ENCODE peak calls at places on chromosomes 5 and 9, in seven cellular contexts. One of them, this sample, is unnamed.

GRCh38 chr9:22037954-22038690 is 29.0 kb upstream of the CDKN2B start:
- DNase-seq in fibroblast of pulmonary artery: peak
- DNase-seq in neural progenitor cell: no peak
- DNase-seq in AG09309: no peak
- DNase-seq in adrenal gland: no peak
- DNase-seq in mucosa of descending colon: no peak
- DNase-seq in WERI-Rb-1: no peak
- DNase-seq in this sample: no peak

GRCh38 chr5:25006734-25007133 is 362.0 kb upstream of the CDH10 start:
- DNase-seq in AG09309: no peak
- DNase-seq in fibroblast of pulmonary artery: peak
- DNase-seq in adrenal gland: no peak
- DNase-seq in neural progenitor cell: peak
- DNase-seq in mucosa of descending colon: no peak
- DNase-seq in WERI-Rb-1: peak
- DNase-seq in this sample: no peak

GRCh38 chr9:133943781-133944745 is 48.1 kb downstream of the VAV2 start:
- DNase-seq in fibroblast of pulmonary artery: no peak
- DNase-seq in mucosa of descending colon: no peak
- DNase-seq in adrenal gland: peak
- DNase-seq in neural progenitor cell: peak
- DNase-seq in WERI-Rb-1: peak
- DNase-seq in AG09309: no peak
- DNase-seq in this sample: no peak

GRCh38 chr9:29969408-29969807 is 2396.1 kb upstream of the C9orf72 start:
- DNase-seq in AG09309: no peak
- DNase-seq in neural progenitor cell: no peak
- DNase-seq in mucosa of descending colon: no peak
- DNase-seq in fibroblast of pulmonary artery: no peak
- DNase-seq in adrenal gland: no peak
- DNase-seq in WERI-Rb-1: no peak
- DNase-seq in this sample: no peak

GRCh38 chr9:35277171-35277520 is 115.3 kb downstream of the UNC13B start:
- DNase-seq in AG09309: no peak
- DNase-seq in fibroblast of pulmonary artery: peak
- DNase-seq in adrenal gland: no peak
- DNase-seq in WERI-Rb-1: no peak
- DNase-seq in mucosa of descending colon: no peak
- DNase-seq in neural progenitor cell: no peak
- DNase-seq in this sample: no peak

GRCh38 chr5:81097733-81098132 is 135.4 kb upstream of the CKMT2 start:
- DNase-seq in mucosa of descending colon: no peak
- DNase-seq in fibroblast of pulmonary artery: no peak
- DNase-seq in AG09309: peak
- DNase-seq in adrenal gland: no peak
- DNase-seq in neural progenitor cell: peak
- DNase-seq in WERI-Rb-1: no peak
- DNase-seq in this sample: peak

GRCh38 chr5:59317023-59317771 is 576.3 kb downstream of the PDE4D start:
- DNase-seq in WERI-Rb-1: no peak
- DNase-seq in neural progenitor cell: peak
- DNase-seq in fibroblast of pulmonary artery: peak
- DNase-seq in adrenal gland: no peak
- DNase-seq in mucosa of descending colon: peak
- DNase-seq in AG09309: peak
- DNase-seq in this sample: peak

GRCh38 chr9:70422371-70423043 is 8.1 kb upstream of the KLF9 start:
- DNase-seq in fibroblast of pulmonary artery: no peak
- DNase-seq in mucosa of descending colon: no peak
- DNase-seq in neural progenitor cell: no peak
- DNase-seq in WERI-Rb-1: peak
- DNase-seq in adrenal gland: no peak
- DNase-seq in AG09309: no peak
- DNase-seq in this sample: no peak

GRCh38 chr9:91117959-91118651 is 243.6 kb downstream of the AUH start:
- DNase-seq in mucosa of descending colon: peak
- DNase-seq in fibroblast of pulmonary artery: peak
- DNase-seq in neural progenitor cell: peak
- DNase-seq in AG09309: no peak
- DNase-seq in WERI-Rb-1: peak
- DNase-seq in adrenal gland: peak
- DNase-seq in this sample: peak

GRCh38 chr5:177389368-177390169 is 5.3 kb downstream of the SLC34A1 start:
- DNase-seq in mucosa of descending colon: peak
- DNase-seq in fibroblast of pulmonary artery: peak
- DNase-seq in adrenal gland: no peak
- DNase-seq in neural progenitor cell: no peak
- DNase-seq in AG09309: peak
- DNase-seq in WERI-Rb-1: no peak
- DNase-seq in this sample: peak

GRCh38 chr5:179294131-179294780 is 51.0 kb downstream of the ADAMTS2 start:
- DNase-seq in AG09309: no peak
- DNase-seq in mucosa of descending colon: no peak
- DNase-seq in adrenal gland: no peak
- DNase-seq in fibroblast of pulmonary artery: no peak
- DNase-seq in WERI-Rb-1: no peak
- DNase-seq in neural progenitor cell: no peak
- DNase-seq in this sample: no peak

GRCh38 chr9:98411981-98412561 is 156.6 kb upstream of the TBC1D2 start:
- DNase-seq in fibroblast of pulmonary artery: no peak
- DNase-seq in adrenal gland: no peak
- DNase-seq in neural progenitor cell: no peak
- DNase-seq in WERI-Rb-1: no peak
- DNase-seq in mucosa of descending colon: no peak
- DNase-seq in AG09309: no peak
- DNase-seq in this sample: no peak

GRCh38 chr5:97979740-97980139 is 793.7 kb upstream of the RGMB start:
- DNase-seq in AG09309: peak
- DNase-seq in mucosa of descending colon: no peak
- DNase-seq in fibroblast of pulmonary artery: peak
- DNase-seq in WERI-Rb-1: no peak
- DNase-seq in neural progenitor cell: no peak
- DNase-seq in adrenal gland: no peak
- DNase-seq in this sample: peak

GRCh38 chr5:132853790-132854189 is 12.5 kb downstream of the GDF9 start:
- DNase-seq in adrenal gland: no peak
- DNase-seq in WERI-Rb-1: no peak
- DNase-seq in fibroblast of pulmonary artery: no peak
- DNase-seq in neural progenitor cell: no peak
- DNase-seq in AG09309: no peak
- DNase-seq in mucosa of descending colon: no peak
- DNase-seq in this sample: no peak

GRCh38 chr9:99724640-99725039 is 97.0 kb upstream of the NR4A3 start:
- DNase-seq in AG09309: no peak
- DNase-seq in mucosa of descending colon: no peak
- DNase-seq in neural progenitor cell: no peak
- DNase-seq in adrenal gland: no peak
- DNase-seq in WERI-Rb-1: no peak
- DNase-seq in fibroblast of pulmonary artery: no peak
- DNase-seq in this sample: no peak

GRCh38 chr9:131992906-131993657 is 86.6 kb downstream of the MED27 start:
- DNase-seq in fibroblast of pulmonary artery: no peak
- DNase-seq in adrenal gland: no peak
- DNase-seq in WERI-Rb-1: no peak
- DNase-seq in mucosa of descending colon: no peak
- DNase-seq in AG09309: no peak
- DNase-seq in neural progenitor cell: peak
- DNase-seq in this sample: no peak

GRCh38 chr5:138702166-138702826 is 50.9 kb upstream of the CTNNA1 start:
- DNase-seq in adrenal gland: no peak
- DNase-seq in fibroblast of pulmonary artery: no peak
- DNase-seq in mucosa of descending colon: no peak
- DNase-seq in WERI-Rb-1: peak
- DNase-seq in neural progenitor cell: no peak
- DNase-seq in AG09309: no peak
- DNase-seq in this sample: no peak

GRCh38 chr5:42250-42649 is 49.7 kb upstream of the PLEKHG4B start:
- DNase-seq in AG09309: no peak
- DNase-seq in WERI-Rb-1: peak
- DNase-seq in fibroblast of pulmonary artery: peak
- DNase-seq in neural progenitor cell: peak
- DNase-seq in adrenal gland: no peak
- DNase-seq in mucosa of descending colon: no peak
- DNase-seq in this sample: no peak

GRCh38 chr9:123291736-123292135 is 23.4 kb upstream of the STRBP start:
- DNase-seq in WERI-Rb-1: no peak
- DNase-seq in fibroblast of pulmonary artery: no peak
- DNase-seq in neural progenitor cell: no peak
- DNase-seq in mucosa of descending colon: no peak
- DNase-seq in AG09309: no peak
- DNase-seq in adrenal gland: no peak
- DNase-seq in this sample: no peak

GRCh38 chr5:92991681-92992472 is 589.1 kb downstream of the NR2F1-AS1 start:
- DNase-seq in WERI-Rb-1: peak
- DNase-seq in neural progenitor cell: peak
- DNase-seq in adrenal gland: no peak
- DNase-seq in mucosa of descending colon: no peak
- DNase-seq in fibroblast of pulmonary artery: peak
- DNase-seq in AG09309: no peak
- DNase-seq in this sample: no peak

GRCh38 chr9:138052635-138053320 is 175.2 kb downstream of the CACNA1B start:
- DNase-seq in adrenal gland: no peak
- DNase-seq in AG09309: no peak
- DNase-seq in neural progenitor cell: peak
- DNase-seq in mucosa of descending colon: no peak
- DNase-seq in fibroblast of pulmonary artery: no peak
- DNase-seq in WERI-Rb-1: no peak
- DNase-seq in this sample: no peak

GRCh38 chr5:73768-74502 is 18.0 kb upstream of the PLEKHG4B start:
- DNase-seq in adrenal gland: no peak
- DNase-seq in WERI-Rb-1: no peak
- DNase-seq in fibroblast of pulmonary artery: no peak
- DNase-seq in neural progenitor cell: no peak
- DNase-seq in AG09309: no peak
- DNase-seq in mucosa of descending colon: no peak
- DNase-seq in this sample: no peak

GRCh38 chr5:10987881-10988504 is 227.0 kb upstream of the DAP start:
- DNase-seq in AG09309: no peak
- DNase-seq in mucosa of descending colon: peak
- DNase-seq in WERI-Rb-1: peak
- DNase-seq in fibroblast of pulmonary artery: peak
- DNase-seq in adrenal gland: peak
- DNase-seq in neural progenitor cell: peak
- DNase-seq in this sample: no peak
- TF ChIP-seq CTCF in AG09309: peak
- TF ChIP-seq CTCF in mucosa of descending colon: peak
- TF ChIP-seq CTCF in WERI-Rb-1: peak
- TF ChIP-seq CTCF in fibroblast of pulmonary artery: peak
- TF ChIP-seq CTCF in adrenal gland: peak
- TF ChIP-seq CTCF in neural progenitor cell: peak
- TF ChIP-seq CTCF in this sample: peak

GRCh38 chr5:76622973-76623596 is at the start of gene F2RL2:
- DNase-seq in AG09309: peak
- DNase-seq in fibroblast of pulmonary artery: peak
- DNase-seq in mucosa of descending colon: no peak
- DNase-seq in neural progenitor cell: peak
- DNase-seq in adrenal gland: no peak
- DNase-seq in WERI-Rb-1: peak
- DNase-seq in this sample: peak
- H3K4me3 ChIP-seq in AG09309: peak
- H3K4me3 ChIP-seq in fibroblast of pulmonary artery: no peak
- H3K4me3 ChIP-seq in mucosa of descending colon: no peak
- H3K4me3 ChIP-seq in neural progenitor cell: peak
- H3K4me3 ChIP-seq in adrenal gland: no peak
- H3K4me3 ChIP-seq in WERI-Rb-1: no peak
- H3K4me3 ChIP-seq in this sample: peak

DNA sequence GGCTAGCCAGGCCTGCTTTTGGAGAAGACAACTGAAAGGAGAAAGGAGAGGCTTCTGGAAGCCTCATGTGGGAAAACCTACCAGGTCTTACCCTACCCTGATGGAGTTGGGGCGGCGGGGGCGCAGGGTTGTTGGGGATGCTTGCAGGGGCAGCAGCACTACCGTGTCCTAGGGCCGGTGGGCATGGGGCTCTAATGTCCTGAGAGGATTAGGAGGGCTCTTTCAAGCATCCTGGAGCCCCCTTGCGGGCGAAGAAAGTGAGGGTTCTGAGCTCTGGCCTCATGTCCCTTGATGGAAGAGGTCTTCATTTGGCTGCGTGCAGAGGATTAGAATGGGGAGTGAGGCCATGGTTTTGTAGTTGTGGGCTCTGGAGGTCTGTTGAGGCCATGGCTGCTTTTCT is 86.9 kb upstream of the PITX1 start:
- DNase-seq in WERI-Rb-1: no peak
- DNase-seq in adrenal gland: no peak
- DNase-seq in mucosa of descending colon: no peak
- DNase-seq in AG09309: no peak
- DNase-seq in fibroblast of pulmonary artery: no peak
- DNase-seq in neural progenitor cell: peak
- DNase-seq in this sample: no peak
- TF ChIP-seq CTCF in WERI-Rb-1: no peak
- TF ChIP-seq CTCF in adrenal gland: no peak
- TF ChIP-seq CTCF in mucosa of descending colon: no peak
- TF ChIP-seq CTCF in AG09309: peak
- TF ChIP-seq CTCF in fibroblast of pulmonary artery: no peak
- TF ChIP-seq CTCF in neural progenitor cell: peak
- TF ChIP-seq CTCF in this sample: no peak

GRCh38 chr5:174312270-174312617 is 266.7 kb downstream of the NSG2 start:
- DNase-seq in AG09309: no peak
- DNase-seq in fibroblast of pulmonary artery: no peak
- DNase-seq in neural progenitor cell: no peak
- DNase-seq in mucosa of descending colon: no peak
- DNase-seq in WERI-Rb-1: no peak
- DNase-seq in adrenal gland: no peak
- DNase-seq in this sample: no peak
- H3K4me3 ChIP-seq in AG09309: no peak
- H3K4me3 ChIP-seq in fibroblast of pulmonary artery: no peak
- H3K4me3 ChIP-seq in neural progenitor cell: no peak
- H3K4me3 ChIP-seq in mucosa of descending colon: no peak
- H3K4me3 ChIP-seq in WERI-Rb-1: no peak
- H3K4me3 ChIP-seq in adrenal gland: peak
- H3K4me3 ChIP-seq in this sample: no peak

GRCh38 chr5:124981901-124982300 is 235.5 kb upstream of the ZNF608 start:
- DNase-seq in adrenal gland: no peak
- DNase-seq in fibroblast of pulmonary artery: no peak
- DNase-seq in neural progenitor cell: no peak
- DNase-seq in mucosa of descending colon: no peak
- DNase-seq in WERI-Rb-1: no peak
- DNase-seq in AG09309: no peak
- DNase-seq in this sample: no peak
- TF ChIP-seq CTCF in adrenal gland: no peak
- TF ChIP-seq CTCF in fibroblast of pulmonary artery: no peak
- TF ChIP-seq CTCF in neural progenitor cell: no peak
- TF ChIP-seq CTCF in mucosa of descending colon: no peak
- TF ChIP-seq CTCF in WERI-Rb-1: no peak
- TF ChIP-seq CTCF in AG09309: no peak
- TF ChIP-seq CTCF in this sample: no peak

DNA sequence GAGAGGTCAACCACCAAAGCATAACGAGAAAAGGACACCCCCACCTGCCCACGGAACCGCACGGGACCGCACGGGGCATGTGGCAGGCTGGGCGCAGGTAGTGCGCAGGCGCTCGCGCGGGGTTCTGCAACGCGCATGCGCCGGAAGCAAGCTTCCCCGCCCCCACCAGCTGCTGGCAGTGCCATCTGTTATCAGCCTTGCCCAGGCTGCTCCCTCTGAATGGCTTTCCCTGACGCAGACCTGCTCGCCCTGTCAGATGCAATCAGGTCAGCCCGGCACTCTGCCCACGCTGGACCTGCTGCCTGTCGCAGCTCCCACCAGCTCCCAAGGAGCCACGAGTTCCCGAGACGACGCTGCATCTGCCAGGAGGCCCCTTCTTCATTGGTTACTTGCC is 22.8 kb downstream of the PTCH1 start:
- DNase-seq in AG09309: no peak
- DNase-seq in WERI-Rb-1: peak
- DNase-seq in adrenal gland: no peak
- DNase-seq in fibroblast of pulmonary artery: no peak
- DNase-seq in neural progenitor cell: no peak
- DNase-seq in mucosa of descending colon: peak
- DNase-seq in this sample: no peak
- H3K4me3 ChIP-seq in AG09309: no peak
- H3K4me3 ChIP-seq in WERI-Rb-1: peak
- H3K4me3 ChIP-seq in adrenal gland: no peak
- H3K4me3 ChIP-seq in fibroblast of pulmonary artery: no peak
- H3K4me3 ChIP-seq in neural progenitor cell: peak
- H3K4me3 ChIP-seq in mucosa of descending colon: no peak
- H3K4me3 ChIP-seq in this sample: no peak

This sample was measured in HFF-Myc.